ENCODE peak calls at places on chromosomes 7 and 10, in four cellular contexts. One of them, this sample, is unnamed.

GRCh38 chr7:129501760-129502707 is at the start of gene SMKR1:
- DNase-seq in brain microvascular endothelial cell: peak
- DNase-seq in NCI-H1092: peak
- DNase-seq in GM10248: peak
- DNase-seq in this sample: peak

GRCh38 chr7:158934628-158935027 is 78.3 kb downstream of the DYNC2I1 start:
- DNase-seq in GM10248: no peak
- DNase-seq in brain microvascular endothelial cell: no peak
- DNase-seq in NCI-H1092: no peak
- DNase-seq in this sample: no peak

GRCh38 chr7:140390466-140391190 is 7.7 kb downstream of the SLC37A3 start:
- DNase-seq in GM10248: peak
- DNase-seq in NCI-H1092: no peak
- DNase-seq in brain microvascular endothelial cell: no peak
- DNase-seq in this sample: no peak

GRCh38 chr10:855671-856070 is 75.8 kb downstream of the LARP4B start:
- DNase-seq in brain microvascular endothelial cell: no peak
- DNase-seq in GM10248: no peak
- DNase-seq in NCI-H1092: no peak
- DNase-seq in this sample: no peak

GRCh38 chr7:5231811-5232484 is 41.9 kb downstream of the WIPI2 start:
- DNase-seq in NCI-H1092: no peak
- DNase-seq in GM10248: peak
- DNase-seq in brain microvascular endothelial cell: no peak
- DNase-seq in this sample: no peak

GRCh38 chr7:73865738-73866445 is 4.9 kb downstream of the TMEM270 start:
- DNase-seq in brain microvascular endothelial cell: peak
- DNase-seq in GM10248: peak
- DNase-seq in NCI-H1092: peak
- DNase-seq in this sample: peak

GRCh38 chr7:143216151-143216550 is 5.7 kb upstream of the TAS2R40 start:
- DNase-seq in NCI-H1092: no peak
- DNase-seq in brain microvascular endothelial cell: peak
- DNase-seq in GM10248: no peak
- DNase-seq in this sample: peak

GRCh38 chr7:34622182-34622581 is 35.8 kb upstream of the NPSR1 start:
- DNase-seq in brain microvascular endothelial cell: no peak
- DNase-seq in GM10248: no peak
- DNase-seq in NCI-H1092: no peak
- DNase-seq in this sample: no peak